ENCODE peak calls at places on chromosomes 1 and 21, in six cellular contexts. One of them, this sample, is unnamed.

GRCh38 chr1:75616436-75617433 is 5.8 kb upstream of the SLC44A5 start:
- DNase-seq in Peyer's patch: no peak
- DNase-seq in K562: no peak
- DNase-seq in uterus: no peak
- DNase-seq in stomach: no peak
- DNase-seq in heart left ventricle: no peak
- DNase-seq in this sample: no peak

GRCh38 chr1:160795951-160796383 is at the start of gene LY9:
- DNase-seq in Peyer's patch: peak
- DNase-seq in K562: no peak
- DNase-seq in uterus: no peak
- DNase-seq in stomach: peak
- DNase-seq in heart left ventricle: no peak
- DNase-seq in this sample: no peak

GRCh38 chr1:3024588-3024987 is 3.3 kb downstream of the ACTRT2 start:
- DNase-seq in Peyer's patch: no peak
- DNase-seq in K562: no peak
- DNase-seq in uterus: no peak
- DNase-seq in stomach: no peak
- DNase-seq in heart left ventricle: peak
- DNase-seq in this sample: no peak

GRCh38 chr1:27366113-27366410 is 699 bp downstream of the MAP3K6 start:
- DNase-seq in Peyer's patch: peak
- DNase-seq in K562: peak
- DNase-seq in uterus: peak
- DNase-seq in stomach: peak
- DNase-seq in heart left ventricle: peak
- DNase-seq in this sample: peak

GRCh38 chr21:30434033-30434631 is 4.1 kb downstream of the KRTAP13-4 start:
- DNase-seq in Peyer's patch: no peak
- DNase-seq in K562: peak
- DNase-seq in uterus: no peak
- DNase-seq in stomach: peak
- DNase-seq in heart left ventricle: no peak
- DNase-seq in this sample: peak

GRCh38 chr1:95035536-95035935 is 37.2 kb downstream of the ALG14 start:
- DNase-seq in Peyer's patch: no peak
- DNase-seq in K562: no peak
- DNase-seq in uterus: no peak
- DNase-seq in stomach: no peak
- DNase-seq in heart left ventricle: no peak
- DNase-seq in this sample: no peak

GRCh38 chr1:186643600-186643999 is 36.6 kb downstream of the PTGS2 start:
- DNase-seq in Peyer's patch: no peak
- DNase-seq in K562: no peak
- DNase-seq in uterus: no peak
- DNase-seq in stomach: no peak
- DNase-seq in heart left ventricle: no peak
- DNase-seq in this sample: no peak

GRCh38 chr1:157133431-157133830 is 4.8 kb downstream of the ETV3 start:
- DNase-seq in Peyer's patch: no peak
- DNase-seq in K562: no peak
- DNase-seq in uterus: no peak
- DNase-seq in stomach: no peak
- DNase-seq in heart left ventricle: no peak
- DNase-seq in this sample: no peak

GRCh38 chr1:85465791-85466134 is 804 bp upstream of the DDAH1 start:
- DNase-seq in Peyer's patch: no peak
- DNase-seq in K562: no peak
- DNase-seq in uterus: no peak
- DNase-seq in stomach: no peak
- DNase-seq in heart left ventricle: no peak
- DNase-seq in this sample: no peak

GRCh38 chr1:36475910-36476604 is 6.7 kb downstream of the CSF3R start:
- DNase-seq in Peyer's patch: no peak
- DNase-seq in K562: no peak
- DNase-seq in uterus: no peak
- DNase-seq in stomach: no peak
- DNase-seq in heart left ventricle: no peak
- DNase-seq in this sample: no peak

GRCh38 chr1:42939216-42939615 is 19.5 kb downstream of the SLC2A1 start:
- DNase-seq in Peyer's patch: peak
- DNase-seq in K562: no peak
- DNase-seq in uterus: no peak
- DNase-seq in stomach: peak
- DNase-seq in heart left ventricle: no peak
- DNase-seq in this sample: no peak

GRCh38 chr1:244010191-244010590 is 40.9 kb upstream of the ZBTB18 start:
- DNase-seq in Peyer's patch: no peak
- DNase-seq in K562: no peak
- DNase-seq in uterus: no peak
- DNase-seq in stomach: no peak
- DNase-seq in heart left ventricle: no peak
- DNase-seq in this sample: no peak

GRCh38 chr1:221711156-221711577 is 30.7 kb downstream of the DUSP10 start:
- DNase-seq in Peyer's patch: no peak
- DNase-seq in K562: no peak
- DNase-seq in uterus: no peak
- DNase-seq in stomach: no peak
- DNase-seq in heart left ventricle: no peak
- DNase-seq in this sample: no peak

GRCh38 chr21:36166705-36167104 is 10.1 kb downstream of the DOP1B start:
- DNase-seq in Peyer's patch: no peak
- DNase-seq in K562: no peak
- DNase-seq in uterus: no peak
- DNase-seq in stomach: no peak
- DNase-seq in heart left ventricle: no peak
- DNase-seq in this sample: no peak

GRCh38 chr1:76727520-76727919 is 139.8 kb upstream of the ST6GALNAC5 start:
- DNase-seq in Peyer's patch: no peak
- DNase-seq in K562: no peak
- DNase-seq in uterus: no peak
- DNase-seq in stomach: no peak
- DNase-seq in heart left ventricle: no peak
- DNase-seq in this sample: no peak

GRCh38 chr1:30449428-30450147 is 273.8 kb downstream of the MATN1 start:
- DNase-seq in Peyer's patch: peak
- DNase-seq in K562: no peak
- DNase-seq in uterus: no peak
- DNase-seq in stomach: no peak
- DNase-seq in heart left ventricle: no peak
- DNase-seq in this sample: no peak

GRCh38 chr1:14479865-14480264 is 118.6 kb upstream of the KAZN start:
- DNase-seq in Peyer's patch: no peak
- DNase-seq in K562: peak
- DNase-seq in uterus: no peak
- DNase-seq in stomach: no peak
- DNase-seq in heart left ventricle: no peak
- DNase-seq in this sample: no peak

GRCh38 chr1:58818075-58818474 is 34.2 kb upstream of the JUN start:
- DNase-seq in Peyer's patch: no peak
- DNase-seq in K562: no peak
- DNase-seq in uterus: no peak
- DNase-seq in stomach: no peak
- DNase-seq in heart left ventricle: no peak
- DNase-seq in this sample: no peak

DNA sequence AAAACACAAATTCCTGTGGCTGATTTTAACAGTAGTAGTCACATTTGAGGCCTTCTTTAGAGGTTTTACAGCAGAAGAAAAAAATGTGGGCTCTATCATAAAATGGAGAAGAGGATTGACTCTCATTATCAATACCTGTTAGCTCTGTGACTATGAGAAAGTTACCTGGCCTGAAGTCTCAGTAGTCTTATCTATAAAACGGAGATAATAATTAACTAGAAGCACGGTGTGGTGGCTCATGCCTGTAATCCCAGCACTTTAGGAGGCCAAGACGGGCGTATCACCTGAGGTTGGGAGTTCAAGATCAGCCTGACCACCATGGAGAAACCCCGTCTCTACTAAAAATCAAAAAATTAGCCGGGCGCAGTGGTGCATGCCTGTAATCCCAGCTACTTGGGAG is 90.4 kb upstream of the PLPPR4 start:
- DNase-seq in Peyer's patch: no peak
- DNase-seq in K562: no peak
- DNase-seq in uterus: no peak
- DNase-seq in stomach: no peak
- DNase-seq in heart left ventricle: no peak
- DNase-seq in this sample: no peak
- TF ChIP-seq POLR2A in Peyer's patch: no peak
- TF ChIP-seq POLR2A in K562: no peak
- TF ChIP-seq POLR2A in uterus: no peak
- TF ChIP-seq POLR2A in stomach: no peak
- TF ChIP-seq POLR2A in heart left ventricle: no peak
- TF ChIP-seq POLR2A in this sample: no peak

DNA sequence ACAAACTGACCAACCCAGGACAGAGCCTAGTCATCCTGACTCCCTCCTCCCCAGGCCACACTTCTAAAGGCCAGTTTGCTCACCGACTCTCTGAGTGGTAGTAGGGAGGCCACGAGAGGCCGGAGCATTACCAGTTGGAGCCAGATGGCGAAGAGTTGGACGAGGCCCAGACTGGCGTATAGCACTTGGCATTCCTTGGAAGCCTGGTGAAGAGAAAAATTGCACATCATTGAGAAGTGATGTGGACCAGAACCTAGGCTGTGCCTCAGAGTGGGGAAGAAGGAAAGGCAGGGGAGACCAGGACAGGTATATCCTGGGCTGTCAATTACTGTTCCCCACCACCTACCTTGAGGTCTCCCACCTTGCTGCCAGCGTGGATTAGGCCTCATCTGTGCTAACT is 12.2 kb downstream of the PABPC4 start:
- DNase-seq in Peyer's patch: no peak
- DNase-seq in K562: no peak
- DNase-seq in uterus: no peak
- DNase-seq in stomach: peak
- DNase-seq in heart left ventricle: no peak
- DNase-seq in this sample: no peak
- TF ChIP-seq POLR2A in Peyer's patch: no peak
- TF ChIP-seq POLR2A in K562: peak
- TF ChIP-seq POLR2A in uterus: no peak
- TF ChIP-seq POLR2A in stomach: no peak
- TF ChIP-seq POLR2A in heart left ventricle: no peak
- TF ChIP-seq POLR2A in this sample: no peak

DNA sequence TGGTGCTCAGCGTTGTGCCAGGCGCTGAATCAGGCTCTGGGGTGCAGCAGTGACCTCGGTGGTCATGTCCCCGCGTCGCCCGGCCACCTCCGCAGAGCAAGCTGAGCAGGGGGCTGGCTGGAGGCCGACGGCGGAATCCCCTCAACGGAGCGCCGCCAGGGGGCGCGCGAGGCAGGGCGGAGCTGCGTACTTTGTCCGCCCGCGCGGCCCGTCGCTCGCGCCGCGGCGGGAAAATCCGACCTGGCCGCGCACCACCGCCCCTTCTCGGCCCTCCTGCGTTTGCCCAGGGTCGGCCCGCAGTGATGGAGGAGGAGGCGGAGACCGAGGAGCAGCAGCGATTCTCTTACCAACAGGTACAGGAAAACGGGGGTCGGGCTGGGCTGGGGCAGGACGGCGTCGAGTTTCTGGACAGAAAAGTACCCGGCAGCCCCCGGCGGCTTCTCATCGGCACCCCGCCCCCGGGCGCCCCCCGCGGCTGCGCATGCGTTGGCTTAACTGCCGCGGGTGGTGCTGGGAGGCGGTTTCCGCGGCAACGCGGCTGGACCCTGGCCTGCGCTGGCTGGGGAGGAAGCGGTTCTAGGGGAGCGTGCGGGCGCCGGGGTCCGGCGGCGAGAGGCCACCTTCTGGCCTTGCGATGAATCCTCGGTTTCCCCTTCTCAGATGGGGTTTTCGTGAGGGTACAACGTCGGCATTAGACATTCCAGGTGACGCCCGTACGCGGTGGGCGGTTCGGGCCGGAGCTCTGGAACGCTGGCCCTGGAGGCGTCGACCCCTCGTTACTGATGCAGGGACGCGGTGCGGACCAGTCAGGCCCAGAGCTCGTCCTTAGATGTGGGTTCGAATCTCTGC is at the start of gene CENPS:
- DNase-seq in Peyer's patch: peak
- DNase-seq in K562: peak
- DNase-seq in uterus: peak
- DNase-seq in stomach: peak
- DNase-seq in heart left ventricle: peak
- DNase-seq in this sample: peak
- TF ChIP-seq POLR2A in Peyer's patch: peak
- TF ChIP-seq POLR2A in K562: peak
- TF ChIP-seq POLR2A in uterus: no peak
- TF ChIP-seq POLR2A in stomach: no peak
- TF ChIP-seq POLR2A in heart left ventricle: peak
- TF ChIP-seq POLR2A in this sample: peak

GRCh38 chr1:17948594-17948993 is 159.0 kb upstream of the IGSF21 start:
- DNase-seq in Peyer's patch: no peak
- DNase-seq in K562: no peak
- DNase-seq in uterus: no peak
- DNase-seq in stomach: no peak
- DNase-seq in heart left ventricle: no peak
- DNase-seq in this sample: no peak
- TF ChIP-seq POLR2A in Peyer's patch: no peak
- TF ChIP-seq POLR2A in K562: no peak
- TF ChIP-seq POLR2A in uterus: no peak
- TF ChIP-seq POLR2A in stomach: no peak
- TF ChIP-seq POLR2A in heart left ventricle: no peak
- TF ChIP-seq POLR2A in this sample: no peak

DNA sequence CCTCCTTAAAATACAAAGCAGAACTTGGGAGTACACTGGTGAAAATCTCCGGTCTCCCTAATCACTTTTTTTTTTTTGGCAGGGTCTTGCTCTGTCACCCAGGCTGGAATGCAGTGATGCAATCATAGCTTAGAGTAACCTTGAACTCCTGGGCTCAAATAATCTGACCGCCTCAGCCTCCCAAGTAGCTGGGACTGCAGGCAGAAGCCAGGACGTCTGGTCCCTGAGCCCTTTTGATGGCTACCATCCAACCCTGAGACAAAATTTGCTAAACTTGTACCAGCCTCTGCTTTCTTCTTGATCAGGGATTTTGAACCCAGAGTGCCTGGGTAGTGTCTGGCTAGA is 4.1 kb downstream of the L1TD1 start:
- DNase-seq in Peyer's patch: no peak
- DNase-seq in K562: no peak
- DNase-seq in uterus: no peak
- DNase-seq in stomach: no peak
- DNase-seq in heart left ventricle: no peak
- DNase-seq in this sample: no peak
- TF ChIP-seq POLR2A in Peyer's patch: no peak
- TF ChIP-seq POLR2A in K562: no peak
- TF ChIP-seq POLR2A in uterus: no peak
- TF ChIP-seq POLR2A in stomach: no peak
- TF ChIP-seq POLR2A in heart left ventricle: no peak
- TF ChIP-seq POLR2A in this sample: no peak